ENCODE peak calls at places on chromosome 15, in six cellular contexts. M is right lobe of liver, V is tibial nerve, K is gastrocnemius medialis, D is ovary, B is spleen. S is an unnamed sample.

GRCh38 chr15:78047631-78048409 is 29.7 kb downstream of the TBC1D2B start:
- DNase-seq in K (no peak), V (no peak), M (peak), B (no peak), D (no peak), S (no peak)

GRCh38 chr15:55737373-55737772 is 5.6 kb downstream of the PRTG start:
- DNase-seq in V (no peak), B (no peak), K (no peak), M (no peak), D (no peak), S (no peak)

GRCh38 chr15:52673312-52673711 is 5.9 kb downstream of the ATOSA start:
- DNase-seq in V (no peak), D (no peak), M (no peak), K (no peak), B (no peak), S (no peak)

GRCh38 chr15:39788108-39788507 is 5.5 kb upstream of the FSIP1 start:
- DNase-seq in B (no peak), K (no peak), M (no peak), D (no peak), V (no peak), S (no peak)

GRCh38 chr15:55532944-55533343 is 24.9 kb upstream of the DNAAF4 start:
- DNase-seq in B (no peak), D (no peak), M (no peak), K (no peak), V (no peak), S (no peak)

GRCh38 chr15:31311735-31312134 is 14.9 kb upstream of the KLF13 start:
- DNase-seq in V (peak), D (no peak), B (no peak), M (peak), K (no peak), S (no peak)

GRCh38 chr15:90031231-90031791 is 30.2 kb downstream of the ZNF710 start:
- DNase-seq in D (no peak), M (no peak), V (no peak), K (no peak), B (peak), S (no peak)

GRCh38 chr15:45871121-45871855 is 236.5 kb downstream of the SQOR start:
- DNase-seq in K (no peak), M (no peak), B (no peak), V (no peak), D (no peak), S (no peak)

GRCh38 chr15:58361291-58361759 is 70.5 kb upstream of the LIPC start:
- DNase-seq in K (no peak), D (no peak), B (no peak), M (no peak), V (no peak), S (no peak)

GRCh38 chr15:94164202-94164807 is 67.1 kb upstream of the MCTP2 start:
- DNase-seq in B (no peak), V (no peak), K (no peak), D (peak), M (peak), S (no peak)

GRCh38 chr15:51425517-51426033 is 84.1 kb downstream of the GLDN start:
- DNase-seq in M (no peak), B (no peak), V (no peak), K (no peak), D (no peak), S (no peak)

GRCh38 chr15:92339361-92339760 is 54.3 kb upstream of the ST8SIA2 start:
- DNase-seq in D (no peak), M (no peak), K (no peak), V (no peak), B (no peak), S (no peak)

GRCh38 chr15:41966920-41967465 is 5.4 kb downstream of the EHD4 start:
- DNase-seq in D (no peak), M (peak), K (no peak), V (no peak), B (peak), S (no peak)

GRCh38 chr15:85690546-85691226 is 104.0 kb downstream of the KLHL25 start:
- DNase-seq in K (no peak), B (no peak), V (no peak), D (no peak), M (no peak), S (no peak)

GRCh38 chr15:40150163-40150925 is 10.5 kb upstream of the BUB1B start:
- DNase-seq in D (no peak), K (peak), M (no peak), V (no peak), B (no peak), S (no peak)

GRCh38 chr15:90001062-90001682 is at the start of gene ZNF710:
- DNase-seq in B (peak), K (no peak), M (no peak), D (peak), V (no peak), S (no peak)

GRCh38 chr15:101128191-101128590 is 123.7 kb downstream of the CHSY1 start:
- DNase-seq in B (peak), D (no peak), V (no peak), K (no peak), M (no peak), S (no peak)

GRCh38 chr15:100671858-100672543 is 69.6 kb downstream of the ASB7 start:
- DNase-seq in V (no peak), D (no peak), B (peak), K (no peak), M (no peak), S (no peak)

GRCh38 chr15:45144775-45145174 is 15.0 kb downstream of the DUOX1 start:
- DNase-seq in D (no peak), M (no peak), V (no peak), K (no peak), B (peak), S (no peak)

GRCh38 chr15:86316216-86316615 is 236.5 kb downstream of the AGBL1 start:
- DNase-seq in V (no peak), K (no peak), D (no peak), B (no peak), M (no peak), S (no peak)

GRCh38 chr15:25182736-25183445 is 228.1 kb downstream of the SNRPN start:
- DNase-seq in D (peak), B (peak), M (peak), V (no peak), K (peak), S (no peak)

GRCh38 chr15:83871808-83872559 is 218.1 kb downstream of the ADAMTSL3 start:
- DNase-seq in K (no peak), M (no peak), V (no peak), D (no peak), B (no peak), S (no peak)

GRCh38 chr15:35058534-35059054 is 26.5 kb downstream of the NANOGP8 start:
- DNase-seq in M (no peak), D (no peak), V (no peak), K (no peak), B (no peak), S (no peak)

GRCh38 chr15:35066094-35066493 is 19.0 kb downstream of the NANOGP8 start:
- DNase-seq in B (no peak), K (no peak), M (no peak), D (no peak), V (no peak), S (no peak)

GRCh38 chr15:35060591-35060990 is 24.5 kb downstream of the NANOGP8 start:
- DNase-seq in D (no peak), M (no peak), V (no peak), B (no peak), K (no peak), S (no peak)

GRCh38 chr15:35061171-35062163 is 23.6 kb downstream of the NANOGP8 start:
- DNase-seq in D (peak), V (no peak), M (no peak), B (no peak), K (no peak), S (no peak)

DNA sequence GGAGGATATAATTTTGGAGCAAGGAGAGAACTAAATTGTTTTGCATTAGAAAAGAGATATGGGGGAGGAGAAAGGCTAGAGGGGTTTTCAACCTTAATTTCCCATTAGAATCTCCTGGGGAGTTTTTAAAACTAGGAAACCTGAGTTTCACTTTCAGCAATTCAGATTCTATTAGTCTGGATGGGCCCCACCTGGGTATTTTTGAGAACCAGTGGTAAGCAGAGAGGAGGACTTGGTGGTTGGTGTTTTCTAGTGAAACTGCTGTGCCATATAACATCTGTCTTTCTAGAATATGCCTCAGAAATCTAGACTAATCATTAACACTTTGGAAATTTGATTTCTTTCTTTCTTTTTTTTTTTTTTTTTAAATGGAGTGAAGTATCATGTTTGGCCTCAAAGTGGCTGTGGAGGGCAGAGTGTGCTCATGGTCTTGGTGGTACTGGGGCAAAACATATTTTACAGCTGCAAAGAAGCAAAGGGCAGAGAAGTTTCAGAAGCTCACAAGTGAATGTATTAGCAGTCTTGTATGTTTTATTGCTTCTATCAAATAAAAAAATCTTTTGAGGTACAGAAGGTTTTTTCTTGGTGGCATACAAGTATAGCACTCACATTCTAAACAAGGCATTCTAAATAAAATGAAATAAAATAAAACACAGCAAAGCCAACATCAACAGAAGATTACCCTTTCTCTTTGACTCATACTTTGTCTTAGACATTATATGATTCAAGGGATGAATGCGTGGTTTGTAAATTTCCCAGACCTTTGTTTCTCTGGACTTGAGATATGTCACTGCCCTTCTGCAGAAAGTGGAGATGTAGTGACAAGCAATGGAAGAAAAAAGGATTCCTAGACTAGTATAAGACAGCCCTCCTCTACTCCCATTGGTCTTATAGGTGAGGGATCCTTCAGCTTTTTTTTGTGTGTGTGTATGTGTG is 22.7 kb downstream of the NANOGP8 start:
- DNase-seq in K (no peak), V (no peak), D (no peak), B (no peak), M (no peak), S (no peak)
- TF ChIP-seq POLR2A in K (no peak), V (no peak), D (no peak), B (no peak), M (no peak), S (no peak)

DNA sequence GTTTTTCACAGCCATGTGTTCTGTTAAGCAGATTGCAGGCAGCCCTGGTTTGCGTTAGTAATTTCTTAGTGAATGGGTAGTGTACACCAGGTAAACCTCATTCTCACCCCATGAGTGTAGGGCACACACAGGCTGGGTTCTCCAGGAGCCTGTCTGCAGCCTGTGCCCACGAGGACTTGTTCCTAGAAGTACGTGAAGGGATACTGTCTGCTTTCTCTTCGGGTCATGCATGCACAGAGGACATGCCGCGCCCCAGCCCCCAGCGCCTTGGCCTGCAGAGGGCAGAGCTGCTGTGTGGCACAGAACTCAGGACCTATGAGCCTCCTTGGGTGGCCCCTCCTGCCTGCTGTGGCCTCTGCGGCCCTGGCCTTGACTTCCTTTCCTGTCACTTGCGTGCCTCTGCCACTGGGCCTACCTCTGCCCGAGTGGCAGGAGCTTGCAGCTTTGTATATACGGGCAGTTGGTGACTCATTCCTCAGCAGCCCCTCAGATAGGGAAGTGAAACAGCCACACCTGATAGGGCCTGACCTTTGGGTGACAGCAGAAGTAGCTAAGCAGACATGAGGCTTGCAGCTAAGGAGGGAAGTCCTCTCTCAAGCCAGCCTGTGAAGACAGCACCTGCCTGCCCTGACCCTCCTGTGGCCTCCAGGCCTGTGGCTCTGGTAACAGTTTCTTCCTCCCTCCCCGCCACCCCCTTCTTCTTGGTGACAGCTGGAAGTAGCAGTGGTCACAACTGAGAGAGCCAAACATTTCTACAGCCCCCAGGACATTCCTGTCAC is 19.5 kb downstream of the PPCDC start:
- DNase-seq in B (peak), D (peak), K (no peak), M (peak), V (peak), S (peak)
- TF ChIP-seq POLR2A in B (peak), D (no peak), K (no peak), M (no peak), V (no peak), S (no peak)

GRCh38 chr15:64460737-64461576 is 579 bp downstream of the ZNF609 start:
- DNase-seq in K (peak), V (no peak), D (peak), B (no peak), M (peak), S (no peak)
- TF ChIP-seq POLR2A in K (peak), V (peak), D (peak), B (peak), M (peak), S (no peak)

GRCh38 chr15:26772588-26773484 is at the start of gene GABRB3:
- DNase-seq in D (peak), M (peak), K (no peak), V (no peak), B (no peak), S (no peak)
- TF ChIP-seq POLR2A in D (no peak), M (no peak), K (no peak), V (no peak), B (no peak), S (no peak)

S was measured in esophagus squamous epithelium.